ENCODE peak calls at places on chromosomes 13 and 19, in nine cellular contexts. One of them, this sample, is unnamed.

GRCh38 chr13:33279414-33279813 is 6.1 kb downstream of the STARD13 start:
- DNase-seq in T-cell: no peak
- DNase-seq in glomerular endothelial cell: no peak
- DNase-seq in amygdala: no peak
- DNase-seq in ascending aorta: no peak
- DNase-seq in NCI-H526: no peak
- DNase-seq in lower lobe of right lung: no peak
- DNase-seq in activated T-cell treated with anti-CD3 and anti-CD28 coated beads, Interleukin-2, amount 50 U/mL, for 72 hours: no peak
- DNase-seq in CD4-positive, CD25-positive, alpha-beta regulatory T cell: no peak
- DNase-seq in this sample: no peak

GRCh38 chr19:48842744-48843162 is 6.5 kb upstream of the HSD17B14 start:
- DNase-seq in lower lobe of right lung: no peak
- DNase-seq in CD4-positive, CD25-positive, alpha-beta regulatory T cell: peak; percentile 60
- DNase-seq in NCI-H526: peak; percentile 24
- DNase-seq in glomerular endothelial cell: no peak
- DNase-seq in T-cell: peak; percentile 23
- DNase-seq in activated T-cell treated with anti-CD3 and anti-CD28 coated beads, Interleukin-2, amount 50 U/mL, for 72 hours: peak; percentile 58
- DNase-seq in amygdala: no peak
- DNase-seq in ascending aorta: peak; percentile 69
- DNase-seq in this sample: peak; percentile 48

GRCh38 chr19:38683393-38684077 is 36.1 kb downstream of the ACTN4 start:
- DNase-seq in NCI-H526: no peak
- DNase-seq in amygdala: no peak
- DNase-seq in CD4-positive, CD25-positive, alpha-beta regulatory T cell: no peak
- DNase-seq in ascending aorta: peak; percentile 92
- DNase-seq in lower lobe of right lung: peak; percentile 90
- DNase-seq in T-cell: peak; percentile 43
- DNase-seq in activated T-cell treated with anti-CD3 and anti-CD28 coated beads, Interleukin-2, amount 50 U/mL, for 72 hours: peak; percentile 62
- DNase-seq in glomerular endothelial cell: no peak
- DNase-seq in this sample: peak; percentile 65

GRCh38 chr13:47251771-47252170 is 354.9 kb upstream of the HTR2A start:
- DNase-seq in CD4-positive, CD25-positive, alpha-beta regulatory T cell: no peak
- DNase-seq in lower lobe of right lung: no peak
- DNase-seq in NCI-H526: no peak
- DNase-seq in activated T-cell treated with anti-CD3 and anti-CD28 coated beads, Interleukin-2, amount 50 U/mL, for 72 hours: no peak
- DNase-seq in T-cell: no peak
- DNase-seq in amygdala: no peak
- DNase-seq in ascending aorta: no peak
- DNase-seq in glomerular endothelial cell: no peak
- DNase-seq in this sample: no peak

GRCh38 chr19:48468806-48469055 is 438 bp upstream of the CYTH2 start:
- DNase-seq in amygdala: no peak
- DNase-seq in lower lobe of right lung: no peak
- DNase-seq in CD4-positive, CD25-positive, alpha-beta regulatory T cell: no peak
- DNase-seq in ascending aorta: no peak
- DNase-seq in activated T-cell treated with anti-CD3 and anti-CD28 coated beads, Interleukin-2, amount 50 U/mL, for 72 hours: no peak
- DNase-seq in NCI-H526: no peak
- DNase-seq in glomerular endothelial cell: peak; percentile 99
- DNase-seq in T-cell: no peak
- DNase-seq in this sample: no peak

GRCh38 chr13:113946409-113947181 is 27.3 kb downstream of the C13orf46 start:
- DNase-seq in NCI-H526: no peak
- DNase-seq in amygdala: no peak
- DNase-seq in glomerular endothelial cell: no peak
- DNase-seq in T-cell: no peak
- DNase-seq in lower lobe of right lung: no peak
- DNase-seq in CD4-positive, CD25-positive, alpha-beta regulatory T cell: no peak
- DNase-seq in ascending aorta: no peak
- DNase-seq in activated T-cell treated with anti-CD3 and anti-CD28 coated beads, Interleukin-2, amount 50 U/mL, for 72 hours: no peak
- DNase-seq in this sample: no peak

GRCh38 chr19:31071157-31071855 is 277.9 kb downstream of the TSHZ3 start:
- DNase-seq in CD4-positive, CD25-positive, alpha-beta regulatory T cell: no peak
- DNase-seq in ascending aorta: no peak
- DNase-seq in amygdala: no peak
- DNase-seq in glomerular endothelial cell: no peak
- DNase-seq in activated T-cell treated with anti-CD3 and anti-CD28 coated beads, Interleukin-2, amount 50 U/mL, for 72 hours: no peak
- DNase-seq in lower lobe of right lung: no peak
- DNase-seq in T-cell: no peak
- DNase-seq in NCI-H526: no peak
- DNase-seq in this sample: no peak

GRCh38 chr19:1264801-1265610 is 4.1 kb upstream of the CIRBP start:
- DNase-seq in NCI-H526: no peak
- DNase-seq in ascending aorta: peak; percentile 92
- DNase-seq in activated T-cell treated with anti-CD3 and anti-CD28 coated beads, Interleukin-2, amount 50 U/mL, for 72 hours: no peak
- DNase-seq in amygdala: no peak
- DNase-seq in CD4-positive, CD25-positive, alpha-beta regulatory T cell: no peak
- DNase-seq in lower lobe of right lung: peak; percentile 70
- DNase-seq in T-cell: no peak
- DNase-seq in glomerular endothelial cell: no peak
- DNase-seq in this sample: no peak

GRCh38 chr13:112702341-112702982 is 12.6 kb downstream of the ATP11A start:
- DNase-seq in ascending aorta: peak; percentile 56
- DNase-seq in glomerular endothelial cell: no peak
- DNase-seq in CD4-positive, CD25-positive, alpha-beta regulatory T cell: no peak
- DNase-seq in lower lobe of right lung: peak; percentile 45
- DNase-seq in activated T-cell treated with anti-CD3 and anti-CD28 coated beads, Interleukin-2, amount 50 U/mL, for 72 hours: no peak
- DNase-seq in amygdala: no peak
- DNase-seq in T-cell: no peak
- DNase-seq in NCI-H526: no peak
- DNase-seq in this sample: no peak

GRCh38 chr19:8487137-8487851 is 15.1 kb downstream of the PRAM1 start:
- DNase-seq in lower lobe of right lung: peak; percentile 85
- DNase-seq in T-cell: peak; percentile 54
- DNase-seq in activated T-cell treated with anti-CD3 and anti-CD28 coated beads, Interleukin-2, amount 50 U/mL, for 72 hours: peak; percentile 76
- DNase-seq in glomerular endothelial cell: no peak
- DNase-seq in ascending aorta: no peak
- DNase-seq in amygdala: no peak
- DNase-seq in CD4-positive, CD25-positive, alpha-beta regulatory T cell: peak; percentile 60
- DNase-seq in NCI-H526: no peak
- DNase-seq in this sample: peak; percentile 57

GRCh38 chr13:93305886-93306285 is 79.3 kb downstream of the GPC6 start:
- DNase-seq in CD4-positive, CD25-positive, alpha-beta regulatory T cell: no peak
- DNase-seq in lower lobe of right lung: no peak
- DNase-seq in glomerular endothelial cell: no peak
- DNase-seq in T-cell: no peak
- DNase-seq in ascending aorta: no peak
- DNase-seq in NCI-H526: no peak
- DNase-seq in amygdala: no peak
- DNase-seq in activated T-cell treated with anti-CD3 and anti-CD28 coated beads, Interleukin-2, amount 50 U/mL, for 72 hours: no peak
- DNase-seq in this sample: no peak

GRCh38 chr13:30172593-30173300 is 134.6 kb downstream of the KATNAL1 start:
- DNase-seq in T-cell: no peak
- DNase-seq in NCI-H526: no peak
- DNase-seq in activated T-cell treated with anti-CD3 and anti-CD28 coated beads, Interleukin-2, amount 50 U/mL, for 72 hours: no peak
- DNase-seq in glomerular endothelial cell: no peak
- DNase-seq in lower lobe of right lung: no peak
- DNase-seq in CD4-positive, CD25-positive, alpha-beta regulatory T cell: no peak
- DNase-seq in ascending aorta: no peak
- DNase-seq in amygdala: no peak
- DNase-seq in this sample: no peak

GRCh38 chr13:91141619-91142061 is 205.8 kb upstream of the MIR17HG start:
- DNase-seq in lower lobe of right lung: no peak
- DNase-seq in NCI-H526: no peak
- DNase-seq in T-cell: no peak
- DNase-seq in amygdala: no peak
- DNase-seq in CD4-positive, CD25-positive, alpha-beta regulatory T cell: no peak
- DNase-seq in glomerular endothelial cell: no peak
- DNase-seq in ascending aorta: no peak
- DNase-seq in activated T-cell treated with anti-CD3 and anti-CD28 coated beads, Interleukin-2, amount 50 U/mL, for 72 hours: no peak
- DNase-seq in this sample: no peak

GRCh38 chr13:20774746-20775145 is 985 bp upstream of the EEF1AKMT1 start:
- DNase-seq in activated T-cell treated with anti-CD3 and anti-CD28 coated beads, Interleukin-2, amount 50 U/mL, for 72 hours: no peak
- DNase-seq in amygdala: no peak
- DNase-seq in NCI-H526: no peak
- DNase-seq in CD4-positive, CD25-positive, alpha-beta regulatory T cell: no peak
- DNase-seq in lower lobe of right lung: no peak
- DNase-seq in glomerular endothelial cell: no peak
- DNase-seq in T-cell: no peak
- DNase-seq in ascending aorta: no peak
- DNase-seq in this sample: no peak

GRCh38 chr13:97753942-97754670 is 199.4 kb upstream of the IPO5 start:
- DNase-seq in activated T-cell treated with anti-CD3 and anti-CD28 coated beads, Interleukin-2, amount 50 U/mL, for 72 hours: no peak
- DNase-seq in amygdala: no peak
- DNase-seq in NCI-H526: no peak
- DNase-seq in ascending aorta: no peak
- DNase-seq in CD4-positive, CD25-positive, alpha-beta regulatory T cell: no peak
- DNase-seq in T-cell: no peak
- DNase-seq in glomerular endothelial cell: no peak
- DNase-seq in lower lobe of right lung: no peak
- DNase-seq in this sample: no peak

GRCh38 chr19:49222011-49222410 is 64.4 kb downstream of the TRPM4 start:
- DNase-seq in ascending aorta: no peak
- DNase-seq in activated T-cell treated with anti-CD3 and anti-CD28 coated beads, Interleukin-2, amount 50 U/mL, for 72 hours: no peak
- DNase-seq in NCI-H526: no peak
- DNase-seq in amygdala: no peak
- DNase-seq in T-cell: no peak
- DNase-seq in glomerular endothelial cell: no peak
- DNase-seq in lower lobe of right lung: no peak
- DNase-seq in CD4-positive, CD25-positive, alpha-beta regulatory T cell: no peak
- DNase-seq in this sample: no peak